ENCODE peak calls at places on chromosomes 7 and 10, in six cellular contexts. Y is cardiac muscle cell, P is pancreas, Q is HFF-Myc, B is adipocyte, S is OCI-LY7. T is an unnamed sample.

GRCh38 chr7:27678617-27679260 is 16.1 kb upstream of the HIBADH start:
- DNase-seq in Y (no peak), P (no peak), Q (no peak), B (no peak), S (no peak), T (no peak)

GRCh38 chr7:132045481-132045980 is 489.1 kb upstream of the PODXL start:
- DNase-seq in Y (no peak), P (no peak), Q (no peak), B (no peak), S (no peak), T (no peak)

GRCh38 chr7:147811923-147812322 is 778.6 kb upstream of the C7orf33 start:
- DNase-seq in Y (no peak), P (no peak), Q (no peak), B (no peak), S (no peak), T (no peak)

GRCh38 chr10:75460059-75460458 is 28.6 kb downstream of the LRMDA start:
- DNase-seq in Y (no peak), P (no peak), Q (no peak), B (no peak), S (no peak), T (no peak)

GRCh38 chr10:1569208-1569607 is 168.1 kb downstream of the ADARB2 start:
- DNase-seq in Y (no peak), P (no peak), Q (no peak), B (no peak), S (no peak), T (no peak)

GRCh38 chr10:35875281-35875680 is 233.2 kb upstream of the FZD8 start:
- DNase-seq in Y (peak; percentile 88), P (no peak), Q (no peak), B (peak; percentile 32), S (no peak), T (peak; percentile 63)

GRCh38 chr7:20442951-20443350 is 112.3 kb downstream of the ITGB8 start:
- DNase-seq in Y (no peak), P (peak; percentile 15), Q (no peak), B (no peak), S (no peak), T (no peak)

GRCh38 chr7:129607471-129608120 is 3.9 kb upstream of the NRF1 start:
- DNase-seq in Y (peak; percentile 33), P (no peak), Q (no peak), B (peak; percentile 49), S (peak; percentile 46), T (no peak)

GRCh38 chr10:112278871-112279270 is 4.3 kb upstream of the TECTB start:
- DNase-seq in Y (no peak), P (no peak), Q (no peak), B (no peak), S (no peak), T (no peak)

GRCh38 chr7:29783671-29784070 is 22.6 kb upstream of the WIPF3 start:
- DNase-seq in Y (no peak), P (no peak), Q (no peak), B (no peak), S (no peak), T (no peak)

GRCh38 chr10:130971123-130971435 is 340.4 kb downstream of the TCERG1L start:
- DNase-seq in Y (no peak), P (no peak), Q (no peak), B (no peak), S (no peak), T (no peak)

GRCh38 chr7:41315764-41316163 is 387.1 kb downstream of the INHBA start:
- DNase-seq in Y (no peak), P (no peak), Q (no peak), B (no peak), S (no peak), T (no peak)

GRCh38 chr10:79286318-79286951 is 60.8 kb upstream of the PPIF start:
- DNase-seq in Y (peak; percentile 28), P (peak; percentile 33), Q (no peak), B (no peak), S (peak; percentile 89), T (no peak)

GRCh38 chr10:44745920-44746319 is 165.2 kb upstream of the TMEM72 start:
- DNase-seq in Y (no peak), P (no peak), Q (no peak), B (no peak), S (no peak), T (no peak)

GRCh38 chr10:30219977-30220751 is 128.9 kb downstream of the MTPAP start:
- DNase-seq in Y (peak; percentile 75), P (no peak), Q (no peak), B (peak; percentile 84), S (peak; percentile 75), T (no peak)

GRCh38 chr10:44312401-44312800 is 72.5 kb downstream of the CXCL12 start:
- DNase-seq in Y (no peak), P (no peak), Q (no peak), B (no peak), S (no peak), T (no peak)

GRCh38 chr10:22874189-22874854 is 53.5 kb upstream of the ARMC3 start:
- DNase-seq in Y (no peak), P (no peak), Q (no peak), B (no peak), S (no peak), T (no peak)

GRCh38 chr10:58560068-58560467 is 47.4 kb downstream of the BICC1 start:
- DNase-seq in Y (no peak), P (no peak), Q (no peak), B (no peak), S (no peak), T (no peak)

DNA sequence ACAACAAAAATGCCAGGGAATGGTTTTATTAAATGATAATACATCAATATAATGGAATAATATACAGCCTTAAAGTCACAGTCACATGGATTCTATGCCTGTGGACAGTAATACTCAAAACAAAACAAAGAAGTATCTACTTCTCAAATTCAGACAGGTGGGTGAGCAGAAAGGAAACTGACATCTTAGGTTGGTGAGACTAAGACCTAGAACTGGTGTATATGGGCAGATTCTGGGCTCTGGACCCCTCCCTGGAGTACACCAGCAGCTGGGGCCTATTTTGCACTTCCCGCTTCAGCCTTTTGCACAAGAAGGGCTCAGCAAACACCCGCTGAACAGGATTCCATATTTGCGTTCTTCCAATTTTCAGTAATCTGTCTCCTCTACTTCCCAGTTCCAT is 5.4 kb upstream of the FIS1 start:
- DNase-seq in Y (no peak), P (no peak), Q (no peak), B (no peak), S (no peak), T (no peak)
- H3K4me3 ChIP-seq in Y (no peak overlapping the region), P (no peak overlapping the region), Q (no peak overlapping the region), B (peak overlapping the region; percentile 100), S (peak overlapping the region; percentile 34), T (no peak overlapping the region)

GRCh38 chr10:42755028-42755451 is 27.6 kb upstream of the BMS1 start:
- DNase-seq in Y (no peak), P (no peak), Q (no peak), B (no peak), S (no peak), T (no peak)

GRCh38 chr10:42753507-42754154 is 29.0 kb upstream of the BMS1 start:
- DNase-seq in Y (no peak), P (no peak), Q (no peak), B (peak; percentile 25), S (no peak), T (no peak)

GRCh38 chr10:42755591-42756093 is 27.0 kb upstream of the BMS1 start:
- DNase-seq in Y (no peak), P (no peak), Q (no peak), B (no peak), S (no peak), T (no peak)

GRCh38 chr10:42753126-42753506 is 29.5 kb upstream of the BMS1 start:
- DNase-seq in Y (peak; percentile 82), P (peak; percentile 89), Q (peak; percentile 27), B (peak; percentile 77), S (no peak), T (peak; percentile 4)

DNA sequence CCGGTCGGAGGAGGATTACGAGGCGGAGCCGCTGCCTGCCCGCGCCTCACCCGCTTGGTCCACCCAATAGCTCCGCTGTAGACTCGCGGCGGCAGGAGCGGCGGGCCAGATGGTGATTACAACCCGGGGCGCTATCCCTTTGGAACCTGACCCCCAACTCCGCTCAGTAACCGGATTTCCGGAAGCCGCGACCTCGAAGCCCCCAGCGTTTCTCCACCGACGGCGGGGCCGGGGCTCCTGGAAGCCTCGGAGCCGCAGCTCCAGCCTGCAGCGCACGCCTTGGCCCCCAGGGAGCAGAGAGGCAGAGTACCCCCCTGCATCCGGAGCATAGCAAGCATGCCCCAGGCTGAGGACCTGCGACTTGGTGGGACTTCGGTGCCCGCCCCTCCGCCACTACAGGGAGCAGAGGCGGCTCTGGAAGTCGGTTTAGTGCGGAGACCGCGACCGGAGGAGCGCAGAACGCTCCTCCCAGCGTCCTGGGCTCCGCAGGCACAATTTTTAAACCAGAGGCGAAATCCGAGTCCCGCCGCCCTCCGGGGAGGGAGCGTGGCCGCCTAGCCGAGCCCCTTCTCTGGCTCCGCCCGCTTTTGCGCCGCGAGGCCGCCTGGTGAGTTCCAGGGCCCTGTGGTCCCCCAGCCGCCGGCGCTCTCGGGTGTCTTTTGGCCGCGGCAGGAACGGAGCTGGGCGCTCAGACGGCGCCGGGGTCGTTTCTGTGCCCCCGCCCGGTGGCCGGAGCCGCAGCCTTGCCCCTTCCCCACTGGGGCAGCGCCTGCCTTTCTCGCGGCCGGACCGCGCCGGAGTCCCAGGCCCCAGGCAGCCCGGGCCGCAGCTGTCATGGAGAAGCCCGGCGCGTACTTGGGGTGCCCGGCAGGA is 28.2 kb upstream of the BMS1 start:
- DNase-seq in Y (peak; percentile 30), P (peak; percentile 39), Q (no peak), B (peak; percentile 31), S (no peak), T (no peak)
- H3K4me3 ChIP-seq in Y (peak overlapping the region; percentile 40), P (peak overlapping the region; percentile 59), Q (peak overlapping the region; percentile 28), B (peak overlapping the region; percentile 74), S (no peak overlapping the region), T (peak overlapping the region; percentile 48)

GRCh38 chr7:77247206-77247850 is 47.7 kb upstream of the FGL2 start:
- DNase-seq in Y (peak; percentile 84), P (peak; percentile 83), Q (peak; percentile 45), B (peak; percentile 89), S (peak; percentile 81), T (no peak)

GRCh38 chr7:77248154-77248553 is 48.5 kb upstream of the FGL2 start:
- DNase-seq in Y (no peak), P (no peak), Q (no peak), B (no peak), S (no peak), T (no peak)

GRCh38 chr7:77244222-77244934 is 44.8 kb upstream of the FGL2 start:
- DNase-seq in Y (no peak), P (no peak), Q (no peak), B (no peak), S (no peak), T (no peak)

GRCh38 chr7:77245015-77245755 is 45.6 kb upstream of the FGL2 start:
- DNase-seq in Y (no peak), P (no peak), Q (no peak), B (no peak), S (no peak), T (no peak)

DNA sequence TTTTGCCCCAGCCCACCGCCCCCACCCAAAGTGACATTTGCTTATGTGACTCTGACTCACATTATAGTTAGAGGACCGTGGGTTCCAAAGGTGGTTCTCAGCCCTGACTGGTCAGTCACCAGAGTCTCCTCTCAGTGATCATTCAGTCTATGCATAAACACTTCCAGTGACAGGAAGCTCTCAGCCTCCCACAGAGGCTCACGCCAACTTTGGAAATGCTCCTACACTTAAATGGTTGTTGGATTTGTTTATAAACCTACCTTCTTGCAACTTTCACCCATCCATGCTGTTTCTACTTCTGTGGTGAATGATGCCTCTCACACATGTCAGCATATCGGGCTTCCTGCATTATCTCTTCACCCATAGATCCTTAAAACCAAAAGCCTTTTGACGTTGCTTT is 46.4 kb upstream of the FGL2 start:
- DNase-seq in Y (no peak), P (no peak), Q (no peak), B (no peak), S (no peak), T (no peak)
- H3K4me3 ChIP-seq in Y (no peak overlapping the region), P (no peak overlapping the region), Q (no peak overlapping the region), B (no peak overlapping the region), S (no peak overlapping the region), T (no peak overlapping the region)

GRCh38 chr7:135160858-135161653 is 9.5 kb downstream of the CYREN start:
- DNase-seq in Y (peak; percentile 41), P (no peak), Q (no peak), B (no peak), S (peak; percentile 70), T (no peak)
- H3K4me3 ChIP-seq in Y (no peak overlapping the region), P (no peak overlapping the region), Q (no peak overlapping the region), B (peak overlapping the region; percentile 37), S (no peak overlapping the region), T (no peak overlapping the region)

T was measured in AG04449.